ENCODE peak calls at places on chromosomes 11 and 22, in eight cellular contexts. X, R, N, Z, C, M, B and L are unnamed samples. For H3K36me3, the result is how much of the 10 kb centered on the place peaks cover.

GRCh38 chr22:19233189-19233661 is 54.7 kb upstream of the SLC25A1 start:
- DNase-seq in X (no peak), R (no peak), N (no peak), Z (no peak), C (no peak), M (no peak), B (no peak), L (no peak)

GRCh38 chr11:130623909-130624668 is 175.6 kb downstream of the ADAMTS15 start:
- DNase-seq in X (no peak), R (no peak), N (no peak), Z (no peak), C (peak), M (no peak), B (no peak), L (no peak)

GRCh38 chr11:2390091-2390870 is 10.3 kb upstream of the TSSC4 start:
- DNase-seq in X (no peak), R (no peak), N (no peak), Z (no peak), C (no peak), M (no peak), B (no peak), L (no peak)

GRCh38 chr22:44685384-44686056 is 16.5 kb upstream of the PRR5 start:
- DNase-seq in X (no peak), R (peak), N (peak), Z (no peak), C (peak), M (no peak), B (peak), L (peak)

GRCh38 chr11:47442514-47442913 is 6.4 kb downstream of the RAPSN start:
- DNase-seq in X (no peak), R (no peak), N (no peak), Z (no peak), C (no peak), M (peak), B (no peak), L (no peak)

GRCh38 chr22:44623771-44624510 is 78.1 kb upstream of the PRR5 start:
- DNase-seq in X (no peak), R (peak), N (no peak), Z (peak), C (no peak), M (no peak), B (no peak), L (no peak)

GRCh38 chr11:91513734-91514133 is 710.9 kb upstream of the FAT3 start:
- DNase-seq in X (no peak), R (no peak), N (no peak), Z (no peak), C (no peak), M (no peak), B (no peak), L (no peak)

GRCh38 chr11:127205688-127206217 is 205.2 kb upstream of the KIRREL3 start:
- DNase-seq in X (no peak), R (no peak), N (no peak), Z (no peak), C (no peak), M (no peak), B (no peak), L (no peak)

GRCh38 chr11:3859373-3859881 is 4.0 kb downstream of the STIM1 start:
- DNase-seq in X (no peak), R (no peak), N (no peak), Z (peak), C (no peak), M (peak), B (no peak), L (no peak)

GRCh38 chr11:61972796-61973602 is 5.6 kb upstream of the FTH1 start:
- DNase-seq in X (peak), R (peak), N (no peak), Z (no peak), C (peak), M (no peak), B (no peak), L (no peak)

GRCh38 chr11:8604078-8604723 is 10.2 kb upstream of the STK33 start:
- DNase-seq in X (no peak), R (peak), N (peak), Z (peak), C (peak), M (no peak), B (no peak), L (no peak)

GRCh38 chr11:61791737-61792309 is 576 bp downstream of the TMEM258 start:
- DNase-seq in X (peak), R (peak), N (peak), Z (peak), C (peak), M (peak), B (peak), L (peak)

GRCh38 chr11:80307676-80308075 is 866.8 kb upstream of the TENM4 start:
- DNase-seq in X (no peak), R (no peak), N (no peak), Z (no peak), C (no peak), M (no peak), B (no peak), L (no peak)

GRCh38 chr22:47150426-47150825 is 388.0 kb downstream of the TBC1D22A start:
- DNase-seq in X (no peak), R (no peak), N (no peak), Z (no peak), C (no peak), M (no peak), B (no peak), L (no peak)

GRCh38 chr11:118149493-118149892 is 3.1 kb downstream of the SCN4B start:
- DNase-seq in X (no peak), R (no peak), N (no peak), Z (no peak), C (no peak), M (no peak), B (no peak), L (no peak)

GRCh38 chr11:69253028-69253427 is 40.9 kb upstream of the MYEOV start:
- DNase-seq in X (no peak), R (peak), N (no peak), Z (no peak), C (no peak), M (no peak), B (no peak), L (no peak)

GRCh38 chr22:39294571-39295468 is 24.6 kb downstream of the RPL3 start:
- DNase-seq in X (no peak), R (no peak), N (no peak), Z (no peak), C (no peak), M (no peak), B (no peak), L (no peak)

GRCh38 chr11:9808943-9809342 is 145.1 kb downstream of the SWAP70 start:
- DNase-seq in X (no peak), R (no peak), N (no peak), Z (no peak), C (peak), M (no peak), B (no peak), L (no peak)

GRCh38 chr11:127627629-127628462 is 627.3 kb upstream of the KIRREL3 start:
- DNase-seq in X (no peak), R (peak), N (no peak), Z (no peak), C (no peak), M (no peak), B (no peak), L (no peak)

GRCh38 chr22:45597460-45598192 is 74.0 kb upstream of the ATXN10 start:
- DNase-seq in X (no peak), R (no peak), N (no peak), Z (peak), C (no peak), M (no peak), B (no peak), L (no peak)

GRCh38 chr22:33917744-33918406 is 2.4 kb downstream of the LARGE1 start:
- DNase-seq in X (no peak), R (no peak), N (no peak), Z (no peak), C (no peak), M (no peak), B (no peak), L (no peak)

GRCh38 chr11:86990079-86990478 is 34.9 kb upstream of the FZD4 start:
- DNase-seq in X (no peak), R (no peak), N (no peak), Z (no peak), C (no peak), M (no peak), B (no peak), L (no peak)

GRCh38 chr11:12602421-12602820 is 71.8 kb upstream of the TEAD1 start:
- DNase-seq in X (no peak), R (peak), N (no peak), Z (no peak), C (no peak), M (no peak), B (no peak), L (no peak)

GRCh38 chr11:13227676-13228255 is 49.8 kb upstream of the BMAL1 start:
- DNase-seq in X (no peak), R (peak), N (no peak), Z (no peak), C (no peak), M (no peak), B (no peak), L (no peak)

GRCh38 chr22:36756031-36756430 is 19.9 kb downstream of the IFT27 start:
- DNase-seq in X (peak), R (no peak), N (no peak), Z (no peak), C (no peak), M (no peak), B (no peak), L (no peak)

GRCh38 chr22:43213066-43213465 is 26.1 kb upstream of the TTLL12 start:
- DNase-seq in X (no peak), R (no peak), N (no peak), Z (peak), C (no peak), M (no peak), B (no peak), L (no peak)

GRCh38 chr11:18608373-18608772 is 8.8 kb downstream of the MISFA start:
- DNase-seq in X (no peak), R (no peak), N (peak), Z (peak), C (no peak), M (no peak), B (no peak), L (no peak)

GRCh38 chr22:48579035-48579914 is 1248.4 kb downstream of the BRD1 start:
- DNase-seq in X (no peak), R (no peak), N (no peak), Z (no peak), C (peak), M (no peak), B (no peak), L (no peak)

GRCh38 chr11:14417186-14417585 is 58.2 kb upstream of the RRAS2 start:
- DNase-seq in X (no peak), R (no peak), N (no peak), Z (no peak), C (no peak), M (no peak), B (no peak), L (no peak)

GRCh38 chr11:12163181-12163841 is 52.9 kb downstream of the MICAL2 start:
- DNase-seq in X (no peak), R (no peak), N (no peak), Z (peak), C (peak), M (peak), B (no peak), L (no peak)

GRCh38 chr11:2428322-2428795 is 16.0 kb downstream of the TRPM5 start:
- DNase-seq in X (no peak), R (peak), N (peak), Z (peak), C (peak), M (peak), B (peak), L (peak)

GRCh38 chr11:46127150-46127638 is 5.9 kb upstream of the PHF21A start:
- DNase-seq in X (no peak), R (peak), N (peak), Z (no peak), C (peak), M (peak), B (peak), L (peak)

GRCh38 chr11:62010935-62011528 is 43.6 kb upstream of the FTH1 start:
- DNase-seq in X (no peak), R (no peak), N (no peak), Z (no peak), C (no peak), M (no peak), B (no peak), L (no peak)

GRCh38 chr11:134522782-134523570 is 110.9 kb upstream of the B3GAT1 start:
- DNase-seq in X (no peak), R (no peak), N (no peak), Z (no peak), C (no peak), M (no peak), B (no peak), L (no peak)

GRCh38 chr11:68889948-68890446 is 13.6 kb downstream of the MRPL21 start:
- DNase-seq in X (peak), R (no peak), N (peak), Z (peak), C (peak), M (peak), B (no peak), L (no peak)

GRCh38 chr22:48811885-48812284 is 1015.8 kb downstream of the BRD1 start:
- DNase-seq in X (no peak), R (no peak), N (no peak), Z (no peak), C (no peak), M (no peak), B (no peak), L (no peak)

GRCh38 chr11:12682730-12683500 is 8.7 kb downstream of the TEAD1 start:
- DNase-seq in X (no peak), R (no peak), N (no peak), Z (no peak), C (no peak), M (no peak), B (no peak), L (no peak)

DNA sequence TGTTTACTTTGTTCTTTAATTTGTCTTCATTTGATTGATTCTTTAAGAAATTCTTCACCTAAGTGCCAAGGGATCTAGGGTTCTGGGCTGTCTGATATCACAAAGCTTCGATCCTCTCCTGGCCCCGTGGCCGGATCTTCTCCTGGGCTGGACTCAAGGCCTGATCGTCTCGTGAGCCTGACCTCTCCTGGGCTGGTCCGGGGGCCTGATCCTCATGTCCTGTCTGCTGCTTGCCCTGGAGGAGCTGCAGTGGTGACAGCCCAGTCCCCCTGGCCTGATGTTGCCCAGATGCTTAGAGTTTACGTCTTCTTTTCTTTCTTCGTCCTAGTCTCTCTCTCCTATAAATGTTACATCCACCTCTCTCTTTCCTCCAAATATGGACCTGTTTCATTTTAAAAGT is 3.3 kb downstream of the NADSYN1 start:
- DNase-seq in X (peak), R (no peak), N (no peak), Z (no peak), C (no peak), M (no peak), B (no peak), L (no peak)
- H3K36me3 ChIP-seq in X (half or more), R (under half), N (under half), Z (under half), C (under half), M (half or more), B (half or more), L (half or more)

DNA sequence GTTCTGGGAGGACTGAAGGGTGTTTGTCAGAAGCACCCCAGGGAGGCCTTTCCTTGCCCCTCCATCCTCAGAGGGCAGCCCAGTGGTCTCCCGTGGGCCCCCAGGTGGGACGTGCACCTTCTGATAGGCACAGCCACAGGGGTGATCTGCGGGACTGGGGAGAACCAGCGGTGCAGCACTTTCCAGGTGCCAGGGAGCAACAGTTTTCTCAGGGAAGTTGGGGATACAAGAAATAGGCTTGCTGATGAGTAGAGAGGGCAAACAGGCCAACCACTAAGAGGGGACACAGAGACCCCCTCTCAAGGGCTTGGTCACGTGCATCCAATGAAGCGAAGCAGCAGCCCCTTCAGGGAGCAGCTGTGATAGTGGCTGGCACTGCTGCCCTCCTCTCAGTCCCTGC is 107.1 kb upstream of the BID start:
- DNase-seq in X (no peak), R (no peak), N (no peak), Z (no peak), C (no peak), M (no peak), B (no peak), L (no peak)
- H3K36me3 ChIP-seq in X (under half), R (under half), N (under half), Z (under half), C (half or more), M (half or more), B (under half), L (under half)

DNA sequence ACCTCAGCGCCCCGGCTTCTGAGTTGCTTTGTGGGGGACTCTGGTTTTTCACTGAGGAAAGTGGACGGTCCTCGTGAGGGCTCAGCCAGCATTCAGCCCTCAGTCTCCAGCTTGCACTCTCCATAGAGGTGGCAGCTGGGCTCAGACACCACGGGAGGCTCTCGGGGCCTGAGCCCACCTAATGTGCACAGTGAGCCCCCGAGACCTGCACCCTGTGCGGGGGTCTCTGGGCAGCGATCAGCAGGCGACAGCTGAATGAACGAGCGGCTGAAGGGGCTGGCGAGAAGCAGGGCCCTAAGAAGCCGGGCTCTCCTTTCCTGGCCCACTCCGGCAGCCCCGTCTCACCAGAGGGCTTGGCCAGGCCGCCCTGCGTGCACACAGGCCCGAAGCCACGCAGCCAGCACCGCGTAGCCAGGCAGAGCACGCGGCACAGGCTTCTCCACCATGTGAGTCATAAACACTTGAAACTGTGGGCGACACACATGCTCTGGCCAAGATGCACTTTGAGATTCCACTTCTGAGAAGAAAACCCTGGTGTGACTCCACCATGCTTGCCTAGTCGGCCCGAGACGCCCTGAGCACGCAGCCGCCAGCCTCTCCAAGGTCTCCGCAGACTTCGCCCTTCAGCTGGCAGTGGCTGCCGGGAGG is 28.0 kb downstream of the TOLLIP start:
- DNase-seq in X (no peak), R (no peak), N (peak), Z (no peak), C (no peak), M (no peak), B (no peak), L (no peak)
- H3K36me3 ChIP-seq in X (half or more), R (half or more), N (under half), Z (under half), C (under half), M (half or more), B (half or more), L (under half)

DNA sequence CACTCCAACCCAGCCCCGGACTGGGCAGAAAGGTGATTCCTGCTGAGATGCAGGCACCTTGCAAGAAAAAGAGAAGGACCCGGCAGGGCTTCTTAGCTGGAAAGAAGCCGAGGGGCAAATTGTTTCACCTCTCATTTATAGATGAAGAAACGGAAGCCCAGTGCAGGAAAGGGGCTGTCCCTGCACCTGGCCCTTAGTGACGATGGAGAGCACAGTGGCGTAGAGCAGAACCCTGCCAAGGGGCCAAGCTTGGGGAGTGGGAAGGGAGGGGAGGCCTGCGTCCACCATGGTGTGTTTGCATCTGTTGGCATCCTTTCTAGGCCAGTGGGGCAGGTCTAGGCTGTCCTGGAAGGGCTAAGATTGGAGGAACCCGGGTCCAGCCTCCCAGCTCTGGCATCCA is 7.8 kb upstream of the MS4A15 start:
- DNase-seq in X (no peak), R (no peak), N (no peak), Z (no peak), C (no peak), M (no peak), B (no peak), L (no peak)
- H3K36me3 ChIP-seq in X (under half), R (under half), N (under half), Z (under half), C (under half), M (under half), B (under half), L (under half)